ENCODE peak calls at places on chromosomes 6 and 20, in five cellular contexts. F is GM23248, E is SK-N-SH, L is PC-3, J is HCT116. N is an unnamed sample.

GRCh38 chr20:56944546-56944945 is 315.4 kb downstream of the TFAP2C start:
- DNase-seq in F (peak; percentile 9), E (no peak), L (no peak), J (no peak), N (no peak)

GRCh38 chr20:21396921-21397340 is 395 bp downstream of the NKX2-4 start:
- DNase-seq in F (peak; percentile 58), E (peak; percentile 65), L (no peak), J (no peak), N (peak; percentile 76)

GRCh38 chr6:139905404-139906052 is 531.1 kb upstream of the CITED2 start:
- DNase-seq in F (no peak), E (no peak), L (no peak), J (no peak), N (no peak)

GRCh38 chr6:45763281-45763680 is 252.4 kb downstream of the CLIC5 start:
- DNase-seq in F (no peak), E (no peak), L (no peak), J (no peak), N (no peak)

GRCh38 chr6:17103715-17104114 is 1.9 kb downstream of the STMND1 start:
- DNase-seq in F (peak; percentile 34), E (no peak), L (peak; percentile 39), J (peak; percentile 46), N (no peak)

GRCh38 chr6:4130357-4130987 is 4.9 kb downstream of the ECI2 start:
- DNase-seq in F (no peak), E (no peak), L (peak; percentile 48), J (no peak), N (no peak)

GRCh38 chr20:40986774-40987173 is 41.8 kb upstream of the TOP1 start:
- DNase-seq in F (no peak), E (no peak), L (peak; percentile 11), J (no peak), N (no peak)

GRCh38 chr6:8080338-8081151 is 16.4 kb upstream of the BLOC1S5 start:
- DNase-seq in F (peak; percentile 90), E (no peak), L (peak; percentile 82), J (no peak), N (no peak)

GRCh38 chr6:42984001-42984923 is at the start of gene PPP2R5D:
- DNase-seq in F (peak; percentile 100), E (peak; percentile 94), L (peak; percentile 99), J (peak; percentile 97), N (peak; percentile 99)

GRCh38 chr6:112030206-112030932 is 23.5 kb upstream of the CCN6 start:
- DNase-seq in F (no peak), E (no peak), L (no peak), J (no peak), N (no peak)

GRCh38 chr20:16801919-16802651 is 53.9 kb downstream of the OTOR start:
- DNase-seq in F (peak; percentile 60), E (peak; percentile 48), L (peak; percentile 85), J (peak; percentile 56), N (peak; percentile 77)

GRCh38 chr6:113339173-113339572 is 518.0 kb upstream of the MARCKS start:
- DNase-seq in F (no peak), E (no peak), L (no peak), J (no peak), N (peak; percentile 7)

GRCh38 chr20:24892522-24892921 is 56.5 kb upstream of the CST7 start:
- DNase-seq in F (no peak), E (no peak), L (no peak), J (no peak), N (no peak)

GRCh38 chr6:5860849-5861248 is 145.9 kb downstream of the NRN1 start:
- DNase-seq in F (no peak), E (no peak), L (no peak), J (no peak), N (no peak)

GRCh38 chr6:5866547-5867051 is 140.1 kb downstream of the NRN1 start:
- DNase-seq in F (peak; percentile 78), E (no peak), L (peak; percentile 95), J (no peak), N (no peak)

GRCh38 chr6:5869676-5870075 is 137.0 kb downstream of the NRN1 start:
- DNase-seq in F (no peak), E (no peak), L (no peak), J (no peak), N (no peak)

GRCh38 chr6:5869261-5869660 is 137.5 kb downstream of the NRN1 start:
- DNase-seq in F (no peak), E (no peak), L (no peak), J (no peak), N (no peak)

DNA sequence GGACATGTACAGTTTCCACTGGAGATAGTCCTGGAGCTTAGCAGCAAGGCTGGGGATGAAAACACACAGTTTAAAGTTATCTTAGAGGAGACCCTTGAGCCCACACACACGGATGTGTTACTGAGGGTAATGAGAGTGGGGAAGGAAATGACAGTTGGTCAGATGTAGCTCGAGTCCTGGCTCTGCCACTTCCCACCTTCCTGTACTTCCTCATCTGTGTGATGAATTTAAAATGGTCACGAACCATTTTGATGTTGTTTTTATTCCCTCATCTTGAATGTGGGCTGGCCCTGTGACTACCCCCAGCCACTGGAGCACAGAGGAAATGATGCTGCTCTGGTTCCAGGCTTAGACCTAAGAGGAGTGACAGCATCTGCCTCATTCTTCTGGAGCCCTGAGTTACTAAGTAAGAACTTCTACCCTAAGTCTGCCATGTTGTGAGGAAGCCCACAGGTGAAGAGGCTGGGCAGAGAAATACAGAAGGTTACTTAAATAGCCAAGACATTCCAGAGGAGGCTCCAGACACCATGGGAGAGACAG is 141.2 kb downstream of the NRN1 start:
- DNase-seq in F (no peak), E (no peak), L (no peak), J (no peak), N (no peak)
- TF ChIP-seq EZH2phosphoT487 in F (no peak), E (no peak), L (no peak), J (no peak), N (no peak)

DNA sequence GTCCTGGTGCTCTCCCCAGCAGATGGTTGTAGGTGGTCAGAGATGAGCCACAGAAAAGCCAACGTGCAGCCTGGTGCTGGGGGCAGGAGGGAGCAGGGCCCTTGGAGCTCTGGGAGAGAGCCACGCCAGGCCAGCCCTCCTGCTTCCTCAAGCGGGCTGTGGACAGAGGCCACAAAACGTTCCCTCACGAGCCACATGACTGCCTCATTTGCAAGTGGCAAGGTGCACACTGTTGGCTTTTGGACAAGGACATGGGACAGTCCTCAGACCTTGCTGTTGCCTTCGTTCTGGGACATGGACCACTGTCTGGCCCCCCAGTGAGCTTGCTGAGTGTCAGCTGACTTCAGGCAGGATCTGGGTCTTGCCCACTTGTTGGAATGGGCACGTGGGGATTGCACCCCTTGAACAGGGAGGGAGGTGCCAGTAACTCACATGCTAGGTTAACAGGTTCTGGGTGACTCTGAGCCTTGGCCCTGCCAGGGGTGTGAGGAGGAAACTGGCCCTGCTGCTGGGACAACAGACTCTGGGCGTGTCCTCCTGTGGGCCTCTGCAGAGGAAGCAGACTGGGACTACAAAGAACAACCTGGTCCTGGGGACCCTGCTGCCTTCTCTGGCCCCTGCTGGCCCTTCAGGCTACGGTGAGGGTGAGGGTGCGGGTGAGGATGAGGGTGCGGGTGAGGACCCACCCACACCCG is 2.6 kb downstream of the SLCO4A1 start:
- DNase-seq in F (no peak), E (no peak), L (peak; percentile 46), J (no peak), N (no peak)
- H3K9ac ChIP-seq in F (no peak overlapping the region), E (no peak overlapping the region), L (peak overlapping the region; percentile 91), J (peak overlapping the region; percentile 86), N (no peak overlapping the region)

GRCh38 chr6:12336121-12336971 is 46.2 kb downstream of the EDN1 start:
- DNase-seq in F (no peak), E (no peak), L (no peak), J (no peak), N (peak; percentile 23)
- H3K4me2 ChIP-seq in F (no peak overlapping the region), E (no peak overlapping the region), L (no peak overlapping the region), J (no peak overlapping the region), N (peak overlapping the region; percentile 2)

DNA sequence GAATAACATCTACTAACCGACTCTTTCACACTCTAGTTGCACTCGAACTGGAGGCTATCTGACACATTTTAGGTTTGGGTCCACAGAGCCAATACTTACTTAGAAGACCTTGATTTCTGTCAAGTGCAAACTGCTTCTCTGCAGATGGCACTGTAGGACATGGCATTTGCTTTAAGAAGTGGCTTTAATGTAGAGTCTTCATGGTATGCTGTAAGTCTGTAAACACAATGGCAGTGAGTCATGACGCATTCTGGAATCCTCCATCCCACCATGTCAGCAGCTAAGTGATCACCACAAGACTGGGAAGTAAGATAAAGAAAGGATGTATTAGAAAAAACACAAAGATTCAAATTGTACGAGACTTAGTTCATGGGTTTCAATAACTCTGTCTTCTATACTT is 377.0 kb upstream of the NOX3 start:
- DNase-seq in F (no peak), E (no peak), L (peak; percentile 50), J (no peak), N (no peak)
- TF ChIP-seq EZH2phosphoT487 in F (no peak), E (no peak), L (no peak), J (no peak), N (no peak)

GRCh38 chr6:36912583-36912982 is 26.8 kb downstream of the C6orf89 start:
- DNase-seq in F (peak; percentile 90), E (no peak), L (peak; percentile 96), J (no peak), N (no peak)

GRCh38 chr6:36911946-36912555 is 26.3 kb downstream of the C6orf89 start:
- DNase-seq in F (no peak), E (no peak), L (no peak), J (no peak), N (no peak)

GRCh38 chr6:36907781-36908180 is 22.0 kb downstream of the C6orf89 start:
- DNase-seq in F (no peak), E (no peak), L (peak; percentile 69), J (no peak), N (peak; percentile 16)

GRCh38 chr6:36906539-36906938 is 20.8 kb downstream of the C6orf89 start:
- DNase-seq in F (no peak), E (no peak), L (peak; percentile 45), J (no peak), N (no peak)

DNA sequence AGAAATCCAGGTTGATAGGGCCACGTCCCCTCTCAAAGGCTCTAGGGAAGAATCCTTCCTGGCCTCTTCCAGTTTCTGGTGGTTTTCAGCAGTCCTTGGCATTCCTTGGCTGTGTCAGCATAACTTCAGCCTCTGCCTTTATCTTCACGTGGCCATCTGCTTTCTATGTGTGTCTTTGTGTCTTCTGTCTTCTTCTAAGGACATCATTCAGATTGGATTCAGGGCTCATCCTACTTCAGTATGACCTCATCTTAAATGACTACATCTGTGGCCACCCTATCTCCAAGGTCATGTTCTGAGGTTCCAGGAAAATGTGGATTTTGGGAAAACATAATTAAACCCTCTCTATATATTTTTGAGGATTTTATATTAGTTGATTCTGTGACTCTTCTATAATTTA is 23.0 kb downstream of the C6orf89 start:
- DNase-seq in F (no peak), E (no peak), L (no peak), J (no peak), N (no peak)
- H3K9ac ChIP-seq in F (no peak overlapping the region), E (no peak overlapping the region), L (no peak overlapping the region), J (no peak overlapping the region), N (no peak overlapping the region)

N was measured in neural progenitor cell.